ENCODE peak calls at places on chromosomes 2 and 18, in six cellular contexts. V is AG08396, O is hippocampal formation, L is Peyer's patch, Q is stromal cell of bone marrow, S is fibroblast of the aortic adventitia. K is an unnamed sample.
A peak's percentile ranks its signal among the peaks of the same experiment; 100 is the strongest.

GRCh38 chr2:151051584-151052220 is 210.0 kb downstream of the RBM43 start:
- DNase-seq in L (no peak), Q (no peak), S (peak; percentile 73), V (peak; percentile 38), O (peak; percentile 7), K (peak; percentile 34)

GRCh38 chr2:39243469-39244123 is at the start of gene CDKL4:
- DNase-seq in L (no peak), O (no peak), S (no peak), V (peak; percentile 12), Q (no peak), K (peak; percentile 59)

GRCh38 chr2:32746554-32747133 is 118.8 kb downstream of the TTC27 start:
- DNase-seq in L (no peak), Q (peak; percentile 11), S (peak; percentile 90), V (no peak), O (no peak), K (no peak)

GRCh38 chr2:180208841-180209240 is 201.7 kb upstream of the CWC22 start:
- DNase-seq in O (no peak), S (peak; percentile 61), L (no peak), V (peak; percentile 7), Q (no peak), K (no peak)

GRCh38 chr2:54646170-54646927 is 77.1 kb upstream of the EML6 start:
- DNase-seq in S (peak; percentile 22), L (no peak), O (no peak), Q (no peak), V (no peak), K (no peak)

GRCh38 chr2:33011406-33011805 is 64.7 kb downstream of the LTBP1 start:
- DNase-seq in S (no peak), V (no peak), L (no peak), O (no peak), Q (no peak), K (no peak)

GRCh38 chr2:96772903-96773675 is 12.4 kb downstream of the CNNM4 start:
- DNase-seq in V (no peak), Q (no peak), L (no peak), S (no peak), O (no peak), K (no peak)

GRCh38 chr2:219698684-219699439 is 71.4 kb downstream of the SLC4A3 start:
- DNase-seq in O (no peak), Q (no peak), L (no peak), V (no peak), S (no peak), K (no peak)

GRCh38 chr2:109174214-109174613 is 45.2 kb downstream of the SH3RF3 start:
- DNase-seq in O (no peak), Q (no peak), S (peak; percentile 10), L (no peak), V (no peak), K (no peak)

GRCh38 chr2:127619901-127620705 is 25.9 kb upstream of the GPR17 start:
- DNase-seq in S (no peak), O (no peak), V (no peak), Q (no peak), L (peak; percentile 57), K (no peak)

GRCh38 chr18:75854808-75855207 is 427.3 kb upstream of the SMIM21 start:
- DNase-seq in O (no peak), Q (no peak), L (no peak), V (no peak), S (no peak), K (no peak)